ENCODE peak calls at places on chromosomes 11 and 22, in five cellular contexts. One of them, this sample, is unnamed.

GRCh38 chr11:131614514-131615085 is 244.2 kb downstream of the NTM start:
- DNase-seq in fibroblast of lung: no peak
- DNase-seq in K562: no peak
- DNase-seq in pancreas: no peak
- DNase-seq in kidney: no peak
- DNase-seq in this sample: no peak

GRCh38 chr11:37087650-37088572 is 489.9 kb upstream of the RAG2 start:
- DNase-seq in pancreas: no peak
- DNase-seq in fibroblast of lung: no peak
- DNase-seq in K562: no peak
- DNase-seq in kidney: no peak
- DNase-seq in this sample: no peak

GRCh38 chr11:95378106-95378505 is 147.1 kb upstream of the SESN3 start:
- DNase-seq in fibroblast of lung: no peak
- DNase-seq in K562: no peak
- DNase-seq in pancreas: no peak
- DNase-seq in kidney: no peak
- DNase-seq in this sample: no peak

GRCh38 chr11:85595285-85595884 is 31.8 kb downstream of the DLG2 start:
- DNase-seq in pancreas: no peak
- DNase-seq in K562: peak
- DNase-seq in fibroblast of lung: peak
- DNase-seq in kidney: no peak
- DNase-seq in this sample: no peak

GRCh38 chr11:18540207-18541009 is 13.7 kb upstream of the TSG101 start:
- DNase-seq in K562: no peak
- DNase-seq in pancreas: no peak
- DNase-seq in fibroblast of lung: peak
- DNase-seq in kidney: no peak
- DNase-seq in this sample: no peak

GRCh38 chr22:49965291-49966040 is 4.9 kb downstream of the PIM3 start:
- DNase-seq in kidney: peak
- DNase-seq in fibroblast of lung: no peak
- DNase-seq in K562: no peak
- DNase-seq in pancreas: peak
- DNase-seq in this sample: peak

GRCh38 chr11:13160302-13160701 is 117.3 kb upstream of the BMAL1 start:
- DNase-seq in pancreas: no peak
- DNase-seq in K562: no peak
- DNase-seq in fibroblast of lung: no peak
- DNase-seq in kidney: no peak
- DNase-seq in this sample: no peak

GRCh38 chr11:72613977-72614376 is 60.2 kb downstream of the PDE2A start:
- DNase-seq in kidney: no peak
- DNase-seq in pancreas: no peak
- DNase-seq in K562: peak
- DNase-seq in fibroblast of lung: no peak
- DNase-seq in this sample: no peak

GRCh38 chr11:66331542-66332370 is 4.5 kb downstream of the RIN1 start:
- DNase-seq in K562: no peak
- DNase-seq in pancreas: peak
- DNase-seq in fibroblast of lung: no peak
- DNase-seq in kidney: peak
- DNase-seq in this sample: peak

GRCh38 chr11:8028766-8029165 is 41.6 kb downstream of the EIF3F start:
- DNase-seq in pancreas: no peak
- DNase-seq in fibroblast of lung: no peak
- DNase-seq in K562: no peak
- DNase-seq in kidney: no peak
- DNase-seq in this sample: peak

GRCh38 chr11:117501499-117501898 is 173.8 kb downstream of the CEP164 start:
- DNase-seq in K562: no peak
- DNase-seq in pancreas: no peak
- DNase-seq in fibroblast of lung: no peak
- DNase-seq in kidney: no peak
- DNase-seq in this sample: no peak

GRCh38 chr11:8356731-8357504 is 93.2 kb upstream of the LMO1 start:
- DNase-seq in fibroblast of lung: peak
- DNase-seq in K562: no peak
- DNase-seq in pancreas: peak
- DNase-seq in kidney: peak
- DNase-seq in this sample: no peak

GRCh38 chr22:42856179-42856864 is 751 bp downstream of the ARFGAP3 start:
- DNase-seq in fibroblast of lung: peak
- DNase-seq in kidney: peak
- DNase-seq in pancreas: peak
- DNase-seq in K562: no peak
- DNase-seq in this sample: no peak

GRCh38 chr11:35170503-35170902 is 31.5 kb downstream of the CD44 start:
- DNase-seq in pancreas: no peak
- DNase-seq in K562: no peak
- DNase-seq in fibroblast of lung: no peak
- DNase-seq in kidney: no peak
- DNase-seq in this sample: no peak

GRCh38 chr11:73996161-73996747 is 12.6 kb downstream of the UCP3 start:
- DNase-seq in pancreas: no peak
- DNase-seq in fibroblast of lung: no peak
- DNase-seq in kidney: peak
- DNase-seq in K562: no peak
- DNase-seq in this sample: no peak

GRCh38 chr11:113782134-113782533 is 2.5 kb downstream of the CLDN25 start:
- DNase-seq in K562: no peak
- DNase-seq in fibroblast of lung: no peak
- DNase-seq in pancreas: no peak
- DNase-seq in kidney: no peak
- DNase-seq in this sample: no peak

GRCh38 chr11:55481416-55481815 is 72.9 kb upstream of the OR4C15 start:
- DNase-seq in kidney: no peak
- DNase-seq in K562: no peak
- DNase-seq in fibroblast of lung: no peak
- DNase-seq in pancreas: no peak
- DNase-seq in this sample: no peak

GRCh38 chr22:37202001-37202555 is 10.2 kb downstream of the SSTR3 start:
- DNase-seq in fibroblast of lung: no peak
- DNase-seq in kidney: peak
- DNase-seq in pancreas: no peak
- DNase-seq in K562: no peak
- DNase-seq in this sample: peak

GRCh38 chr11:65498042-65498726 is 661 bp upstream of the MALAT1 start:
- DNase-seq in kidney: peak
- DNase-seq in fibroblast of lung: peak
- DNase-seq in K562: no peak
- DNase-seq in pancreas: no peak
- DNase-seq in this sample: peak

GRCh38 chr22:49647346-49648026 is 180.2 kb downstream of the BRD1 start:
- DNase-seq in K562: no peak
- DNase-seq in kidney: no peak
- DNase-seq in pancreas: no peak
- DNase-seq in fibroblast of lung: no peak
- DNase-seq in this sample: no peak

GRCh38 chr22:19536564-19536963 is 12.4 kb upstream of the CLDN5 start:
- DNase-seq in K562: no peak
- DNase-seq in kidney: no peak
- DNase-seq in fibroblast of lung: no peak
- DNase-seq in pancreas: no peak
- DNase-seq in this sample: peak

GRCh38 chr11:87114093-87114492 is 76.4 kb downstream of the TMEM135 start:
- DNase-seq in fibroblast of lung: peak
- DNase-seq in K562: no peak
- DNase-seq in pancreas: no peak
- DNase-seq in kidney: no peak
- DNase-seq in this sample: no peak

GRCh38 chr11:102599642-102600261 is 25.4 kb downstream of the MMP20 start:
- DNase-seq in kidney: no peak
- DNase-seq in K562: no peak
- DNase-seq in pancreas: no peak
- DNase-seq in fibroblast of lung: peak
- DNase-seq in this sample: no peak

GRCh38 chr22:37161442-37161841 is 11.7 kb upstream of the IL2RB start:
- DNase-seq in pancreas: peak
- DNase-seq in fibroblast of lung: no peak
- DNase-seq in kidney: peak
- DNase-seq in K562: peak
- DNase-seq in this sample: no peak

GRCh38 chr11:107682182-107682971 is 29.5 kb downstream of the SLN start:
- DNase-seq in pancreas: no peak
- DNase-seq in fibroblast of lung: no peak
- DNase-seq in kidney: no peak
- DNase-seq in K562: no peak
- DNase-seq in this sample: no peak

GRCh38 chr11:45204761-45205160 is 58.3 kb downstream of the PRDM11 start:
- DNase-seq in kidney: no peak
- DNase-seq in fibroblast of lung: no peak
- DNase-seq in K562: peak
- DNase-seq in pancreas: no peak
- DNase-seq in this sample: no peak

GRCh38 chr11:79493555-79494171 is 52.8 kb upstream of the TENM4 start:
- DNase-seq in kidney: peak
- DNase-seq in fibroblast of lung: peak
- DNase-seq in K562: peak
- DNase-seq in pancreas: peak
- DNase-seq in this sample: peak

GRCh38 chr11:7154881-7155344 is 66.1 kb downstream of the RBMXL2 start:
- DNase-seq in kidney: no peak
- DNase-seq in pancreas: no peak
- DNase-seq in K562: no peak
- DNase-seq in fibroblast of lung: no peak
- DNase-seq in this sample: no peak

GRCh38 chr11:69008774-69009440 is 4.1 kb downstream of the MRGPRF start:
- DNase-seq in K562: peak
- DNase-seq in fibroblast of lung: peak
- DNase-seq in kidney: peak
- DNase-seq in pancreas: peak
- DNase-seq in this sample: peak
- H3K4me3 ChIP-seq in K562: no peak
- H3K4me3 ChIP-seq in fibroblast of lung: no peak
- H3K4me3 ChIP-seq in kidney: no peak
- H3K4me3 ChIP-seq in pancreas: no peak
- H3K4me3 ChIP-seq in this sample: no peak

DNA sequence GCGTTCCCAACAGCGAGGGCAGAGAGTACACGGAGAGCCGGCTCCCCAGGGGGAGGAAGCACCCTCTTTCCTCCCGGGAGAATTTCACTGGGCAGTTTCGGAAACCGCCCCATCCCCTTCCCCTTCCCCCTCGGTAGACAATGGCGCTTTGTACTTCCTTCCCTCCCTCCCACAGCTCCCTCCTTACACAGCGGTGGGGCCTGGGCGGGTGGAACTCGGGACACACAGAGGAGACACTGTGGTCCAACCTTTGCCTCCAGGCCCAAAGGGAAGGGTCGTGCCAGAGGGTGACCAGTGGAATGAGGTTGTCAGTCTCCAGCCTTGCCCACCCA is 4.3 kb downstream of the SMTN start:
- DNase-seq in pancreas: peak
- DNase-seq in kidney: no peak
- DNase-seq in fibroblast of lung: no peak
- DNase-seq in K562: no peak
- DNase-seq in this sample: no peak
- H3K4me3 ChIP-seq in pancreas: peak
- H3K4me3 ChIP-seq in kidney: peak
- H3K4me3 ChIP-seq in fibroblast of lung: peak
- H3K4me3 ChIP-seq in K562: peak
- H3K4me3 ChIP-seq in this sample: peak

GRCh38 chr22:17371446-17371845 is 2.2 kb downstream of the CECR2 start:
- DNase-seq in pancreas: no peak
- DNase-seq in fibroblast of lung: no peak
- DNase-seq in K562: no peak
- DNase-seq in kidney: no peak
- DNase-seq in this sample: no peak
- H3K4me3 ChIP-seq in pancreas: no peak
- H3K4me3 ChIP-seq in fibroblast of lung: no peak
- H3K4me3 ChIP-seq in K562: no peak
- H3K4me3 ChIP-seq in kidney: peak
- H3K4me3 ChIP-seq in this sample: no peak

DNA sequence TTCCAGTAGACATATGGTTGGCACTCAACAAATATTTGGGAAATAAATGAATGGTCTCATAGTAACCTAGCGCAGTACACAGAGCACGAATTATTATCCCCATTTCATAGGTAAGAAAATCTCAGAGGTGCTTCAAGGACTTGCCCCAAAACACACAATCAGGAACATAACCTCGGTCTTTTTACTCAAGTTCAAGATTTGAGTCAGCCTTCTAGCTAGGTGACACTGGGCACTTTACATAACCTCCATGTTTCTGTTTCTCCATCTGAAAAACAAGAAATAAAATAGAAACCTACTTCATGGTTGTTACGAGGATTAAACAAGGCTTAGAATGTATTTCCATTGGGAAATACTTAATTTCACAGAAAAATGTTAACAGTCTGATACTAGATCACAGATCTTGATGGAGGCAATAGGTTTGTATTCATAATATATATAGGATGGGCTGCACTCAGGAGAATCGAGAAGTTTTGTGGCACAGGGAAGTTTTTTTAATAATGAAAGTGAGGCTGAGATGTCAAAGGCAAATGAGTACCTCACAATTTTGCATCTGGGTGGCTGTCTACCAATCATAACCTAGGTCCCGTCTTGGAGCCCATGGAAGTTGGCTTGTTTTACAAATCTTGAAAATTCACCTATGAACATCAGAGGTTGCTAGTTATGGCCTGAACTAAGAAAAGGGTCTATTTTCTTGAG is 147.4 kb upstream of the ZC3H12C start:
- DNase-seq in kidney: no peak
- DNase-seq in fibroblast of lung: no peak
- DNase-seq in pancreas: no peak
- DNase-seq in K562: no peak
- DNase-seq in this sample: no peak
- H3K4me3 ChIP-seq in kidney: peak
- H3K4me3 ChIP-seq in fibroblast of lung: no peak
- H3K4me3 ChIP-seq in pancreas: no peak
- H3K4me3 ChIP-seq in K562: no peak
- H3K4me3 ChIP-seq in this sample: peak

DNA sequence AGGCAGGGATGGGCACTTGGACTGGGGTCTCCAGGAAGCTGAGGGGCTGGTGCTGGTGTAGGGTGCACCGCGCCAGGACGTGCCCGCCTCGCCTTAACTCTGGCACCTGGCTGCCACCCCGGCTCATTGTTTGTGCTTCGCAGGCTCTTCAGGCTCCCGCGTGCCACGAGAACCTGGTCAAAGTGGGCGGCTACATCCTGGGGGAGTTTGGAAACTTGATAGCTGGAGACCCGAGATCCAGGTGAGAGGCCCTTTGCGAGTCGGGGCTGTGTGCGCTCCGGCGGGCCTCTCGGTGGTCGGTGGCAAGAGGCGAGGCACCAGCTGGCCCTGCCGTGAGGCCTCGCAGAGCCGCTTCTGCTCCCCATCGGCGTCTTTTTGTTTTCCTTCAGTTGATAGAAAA is 43.4 kb downstream of the MUC6 start:
- DNase-seq in pancreas: no peak
- DNase-seq in fibroblast of lung: no peak
- DNase-seq in kidney: no peak
- DNase-seq in K562: no peak
- DNase-seq in this sample: no peak
- H3K4me3 ChIP-seq in pancreas: no peak
- H3K4me3 ChIP-seq in fibroblast of lung: no peak
- H3K4me3 ChIP-seq in kidney: no peak
- H3K4me3 ChIP-seq in K562: no peak
- H3K4me3 ChIP-seq in this sample: no peak

This sample was measured in suprapubic skin.